ENCODE peak calls at places on chromosomes 6 and 20, in ten cellular contexts. L, P, K, V, R, S, A, T, D and B are unnamed samples.

GRCh38 chr6:88220493-88220892 is 54.3 kb upstream of the CNR1 start:
- DNase-seq in R (no peak), P (peak; percentile 66), S (no peak), V (peak; percentile 2), D (no peak), L (no peak), A (no peak), T (no peak), K (peak; percentile 52), B (peak; percentile 14)

GRCh38 chr6:147001621-147002020 is 202.6 kb upstream of the STXBP5 start:
- DNase-seq in R (no peak), D (no peak), K (no peak), V (no peak), A (no peak), P (no peak), T (no peak), S (no peak), L (no peak), B (no peak)

GRCh38 chr6:4889701-4890100 is 113.5 kb downstream of the CDYL start:
- DNase-seq in V (no peak), A (no peak), R (no peak), D (no peak), L (no peak), S (no peak), K (no peak), T (no peak), P (no peak), B (peak; percentile 47)

GRCh38 chr6:163707385-163708355 is 293.2 kb downstream of the QKI start:
- DNase-seq in K (no peak), V (no peak), L (no peak), D (no peak), S (no peak), T (no peak), P (no peak), R (no peak), A (no peak), B (no peak)

GRCh38 chr6:110999634-111000270 is 17.9 kb downstream of the RPF2 start:
- DNase-seq in S (no peak), L (no peak), V (peak; percentile 65), A (no peak), D (no peak), T (no peak), P (peak; percentile 17), K (peak; percentile 13), R (no peak), B (no peak)

GRCh38 chr20:9126527-9126926 is 57.6 kb downstream of the PLCB4 start:
- DNase-seq in K (no peak), T (no peak), R (no peak), L (no peak), V (no peak), P (no peak), D (no peak), S (no peak), A (no peak), B (no peak)

GRCh38 chr6:11810854-11811643 is 32.4 kb upstream of the ADTRP start:
- DNase-seq in V (no peak), A (no peak), R (no peak), P (no peak), D (no peak), L (no peak), S (no peak), T (peak; percentile 12), K (no peak), B (no peak)

GRCh38 chr6:106254636-106255035 is 70.9 kb downstream of the ATG5 start:
- DNase-seq in T (no peak), A (no peak), R (no peak), D (no peak), K (no peak), L (no peak), V (peak; percentile 73), S (no peak), P (peak; percentile 11), B (no peak)

GRCh38 chr6:3529721-3530120 is 72.9 kb upstream of the SLC22A23 start:
- DNase-seq in P (no peak), T (no peak), K (no peak), D (no peak), R (no peak), A (no peak), S (no peak), L (no peak), V (no peak), B (no peak)

GRCh38 chr6:116887884-116888283 is 10.8 kb downstream of the RFX6 start:
- DNase-seq in S (no peak), A (no peak), D (no peak), R (no peak), K (no peak), P (no peak), T (no peak), V (no peak), L (no peak), B (no peak)

GRCh38 chr20:38804682-38805501 is 605 bp upstream of the PPP1R16B start:
- DNase-seq in V (no peak), D (peak; percentile 78), P (no peak), A (no peak), L (no peak), T (no peak), K (no peak), R (peak; percentile 41), S (peak; percentile 91), B (no peak)

GRCh38 chr6:87982134-87982533 is 65.5 kb upstream of the SPACA1 start:
- DNase-seq in A (no peak), L (no peak), T (no peak), P (no peak), D (no peak), R (no peak), S (no peak), K (no peak), V (no peak), B (peak; percentile 79)

GRCh38 chr6:47414517-47415167 is 62.9 kb upstream of the CD2AP start:
- DNase-seq in D (no peak), P (no peak), V (peak; percentile 93), R (no peak), A (no peak), S (no peak), K (no peak), T (peak; percentile 8), L (no peak), B (no peak)

GRCh38 chr6:109690373-109690739 is 646 bp downstream of the AK9 start:
- DNase-seq in A (no peak), S (peak; percentile 94), L (no peak), V (peak; percentile 22), P (peak; percentile 74), R (peak; percentile 25), D (peak; percentile 54), T (no peak), K (peak; percentile 76), B (peak; percentile 53)

GRCh38 chr6:31776961-31777666 is at the start of gene VWA7:
- DNase-seq in K (peak; percentile 46), R (peak; percentile 74), L (no peak), S (peak; percentile 90), D (peak; percentile 58), V (peak; percentile 95), P (peak; percentile 94), A (no peak), T (no peak), B (peak; percentile 54)

GRCh38 chr6:157864185-157864761 is 41.2 kb downstream of the SNX9 start:
- DNase-seq in D (no peak), K (no peak), S (no peak), V (no peak), T (no peak), A (no peak), L (no peak), P (no peak), R (no peak), B (no peak)

GRCh38 chr6:155641603-155642002 is 186.0 kb upstream of the NOX3 start:
- DNase-seq in L (no peak), A (no peak), K (no peak), T (no peak), V (no peak), D (no peak), R (no peak), S (no peak), P (no peak), B (no peak)

GRCh38 chr6:105759946-105760345 is 326.2 kb upstream of the PRDM1 start:
- DNase-seq in K (no peak), V (peak; percentile 43), S (no peak), D (no peak), T (no peak), A (no peak), L (no peak), R (no peak), P (no peak), B (no peak)

GRCh38 chr6:154579046-154579823 is 68.8 kb upstream of the CNKSR3 start:
- DNase-seq in V (peak; percentile 60), A (no peak), K (no peak), P (no peak), D (no peak), T (no peak), S (no peak), L (no peak), R (no peak), B (no peak)

GRCh38 chr20:50338479-50339195 is 148.0 kb downstream of the CEBPB start:
- DNase-seq in P (peak; percentile 55), V (peak; percentile 90), R (peak; percentile 9), S (peak; percentile 78), D (peak; percentile 14), K (no peak), L (no peak), A (no peak), T (peak; percentile 33), B (no peak)